ENCODE peak calls at places on chromosomes 5 and 9, in six cellular contexts. One of them, this sample, is unnamed.

GRCh38 chr5:67842806-67843205 is 372.8 kb upstream of the PIK3R1 start:
- DNase-seq in left ventricle myocardium inferior: no peak
- DNase-seq in gastrocnemius medialis: no peak
- DNase-seq in IMR-90: no peak
- DNase-seq in right lobe of liver: no peak
- DNase-seq in A673: no peak
- DNase-seq in this sample: no peak

GRCh38 chr5:136001531-136001930 is 27.3 kb upstream of the TGFBI start:
- DNase-seq in left ventricle myocardium inferior: no peak
- DNase-seq in gastrocnemius medialis: no peak
- DNase-seq in IMR-90: peak
- DNase-seq in right lobe of liver: no peak
- DNase-seq in A673: no peak
- DNase-seq in this sample: no peak

GRCh38 chr9:103601287-103601686 is 492.8 kb upstream of the SMC2 start:
- DNase-seq in left ventricle myocardium inferior: no peak
- DNase-seq in gastrocnemius medialis: no peak
- DNase-seq in IMR-90: no peak
- DNase-seq in right lobe of liver: no peak
- DNase-seq in A673: no peak
- DNase-seq in this sample: no peak

GRCh38 chr5:20974423-20974822 is 986.4 kb upstream of the CDH18 start:
- DNase-seq in left ventricle myocardium inferior: no peak
- DNase-seq in gastrocnemius medialis: no peak
- DNase-seq in IMR-90: no peak
- DNase-seq in right lobe of liver: no peak
- DNase-seq in A673: peak
- DNase-seq in this sample: no peak

GRCh38 chr9:35042891-35043545 is 29.4 kb downstream of the VCP start:
- DNase-seq in left ventricle myocardium inferior: no peak
- DNase-seq in gastrocnemius medialis: no peak
- DNase-seq in IMR-90: no peak
- DNase-seq in right lobe of liver: no peak
- DNase-seq in A673: no peak
- DNase-seq in this sample: no peak

GRCh38 chr5:108727154-108727638 is 20.5 kb upstream of the FER start:
- DNase-seq in left ventricle myocardium inferior: no peak
- DNase-seq in gastrocnemius medialis: peak
- DNase-seq in IMR-90: peak
- DNase-seq in right lobe of liver: no peak
- DNase-seq in A673: no peak
- DNase-seq in this sample: no peak

GRCh38 chr5:146832985-146833732 is 45.4 kb downstream of the PPP2R2B start:
- DNase-seq in left ventricle myocardium inferior: no peak
- DNase-seq in gastrocnemius medialis: no peak
- DNase-seq in IMR-90: no peak
- DNase-seq in right lobe of liver: no peak
- DNase-seq in A673: no peak
- DNase-seq in this sample: no peak

GRCh38 chr5:66122379-66123034 is 21.6 kb upstream of the SREK1 start:
- DNase-seq in left ventricle myocardium inferior: no peak
- DNase-seq in gastrocnemius medialis: no peak
- DNase-seq in IMR-90: peak
- DNase-seq in right lobe of liver: no peak
- DNase-seq in A673: no peak
- DNase-seq in this sample: no peak

GRCh38 chr5:28766565-28767158 is 1728.3 kb upstream of the CDH9 start:
- DNase-seq in left ventricle myocardium inferior: no peak
- DNase-seq in gastrocnemius medialis: no peak
- DNase-seq in IMR-90: peak
- DNase-seq in right lobe of liver: no peak
- DNase-seq in A673: peak
- DNase-seq in this sample: no peak

GRCh38 chr5:125134216-125135081 is 388.0 kb upstream of the ZNF608 start:
- DNase-seq in left ventricle myocardium inferior: no peak
- DNase-seq in gastrocnemius medialis: no peak
- DNase-seq in IMR-90: peak
- DNase-seq in right lobe of liver: no peak
- DNase-seq in A673: peak
- DNase-seq in this sample: no peak

GRCh38 chr5:81165493-81166119 is 67.5 kb upstream of the CKMT2 start:
- DNase-seq in left ventricle myocardium inferior: peak
- DNase-seq in gastrocnemius medialis: no peak
- DNase-seq in IMR-90: peak
- DNase-seq in right lobe of liver: peak
- DNase-seq in A673: peak
- DNase-seq in this sample: peak

GRCh38 chr5:55234171-55234700 is 828 bp upstream of the CCNO start:
- DNase-seq in left ventricle myocardium inferior: peak
- DNase-seq in gastrocnemius medialis: no peak
- DNase-seq in IMR-90: peak
- DNase-seq in right lobe of liver: peak
- DNase-seq in A673: peak
- DNase-seq in this sample: no peak

GRCh38 chr9:8429768-8430167 is 630.2 kb upstream of the DMAC1 start:
- DNase-seq in left ventricle myocardium inferior: no peak
- DNase-seq in gastrocnemius medialis: no peak
- DNase-seq in IMR-90: no peak
- DNase-seq in right lobe of liver: no peak
- DNase-seq in A673: no peak
- DNase-seq in this sample: no peak

GRCh38 chr9:96009690-96010477 is 134.4 kb downstream of the ERCC6L2 start:
- DNase-seq in left ventricle myocardium inferior: no peak
- DNase-seq in gastrocnemius medialis: no peak
- DNase-seq in IMR-90: no peak
- DNase-seq in right lobe of liver: peak
- DNase-seq in A673: no peak
- DNase-seq in this sample: no peak

DNA sequence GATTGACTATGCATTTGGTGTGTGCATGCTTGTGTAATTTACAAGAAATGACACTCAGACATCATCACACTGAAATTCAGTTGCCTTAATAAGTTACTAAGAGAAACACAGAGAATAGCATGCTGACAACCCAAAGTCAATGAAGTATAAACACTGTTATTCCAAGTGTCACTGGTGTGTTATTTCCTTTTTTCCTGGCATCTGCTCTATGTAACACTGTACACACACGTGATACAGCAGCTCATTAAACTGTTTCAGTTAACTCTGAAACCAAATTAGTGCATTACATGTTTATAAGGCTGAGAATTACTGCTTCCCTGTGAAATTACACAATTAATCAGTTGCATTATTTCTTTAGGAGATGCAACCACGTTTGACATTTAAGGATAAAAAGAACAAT is 252.7 kb downstream of the EFNA5 start:
- DNase-seq in left ventricle myocardium inferior: no peak
- DNase-seq in gastrocnemius medialis: no peak
- DNase-seq in IMR-90: no peak
- DNase-seq in right lobe of liver: no peak
- DNase-seq in A673: no peak
- DNase-seq in this sample: no peak
- H3K27ac ChIP-seq in left ventricle myocardium inferior: no peak
- H3K27ac ChIP-seq in gastrocnemius medialis: no peak
- H3K27ac ChIP-seq in IMR-90: no peak
- H3K27ac ChIP-seq in right lobe of liver: no peak
- H3K27ac ChIP-seq in A673: no peak
- H3K27ac ChIP-seq in this sample: no peak

DNA sequence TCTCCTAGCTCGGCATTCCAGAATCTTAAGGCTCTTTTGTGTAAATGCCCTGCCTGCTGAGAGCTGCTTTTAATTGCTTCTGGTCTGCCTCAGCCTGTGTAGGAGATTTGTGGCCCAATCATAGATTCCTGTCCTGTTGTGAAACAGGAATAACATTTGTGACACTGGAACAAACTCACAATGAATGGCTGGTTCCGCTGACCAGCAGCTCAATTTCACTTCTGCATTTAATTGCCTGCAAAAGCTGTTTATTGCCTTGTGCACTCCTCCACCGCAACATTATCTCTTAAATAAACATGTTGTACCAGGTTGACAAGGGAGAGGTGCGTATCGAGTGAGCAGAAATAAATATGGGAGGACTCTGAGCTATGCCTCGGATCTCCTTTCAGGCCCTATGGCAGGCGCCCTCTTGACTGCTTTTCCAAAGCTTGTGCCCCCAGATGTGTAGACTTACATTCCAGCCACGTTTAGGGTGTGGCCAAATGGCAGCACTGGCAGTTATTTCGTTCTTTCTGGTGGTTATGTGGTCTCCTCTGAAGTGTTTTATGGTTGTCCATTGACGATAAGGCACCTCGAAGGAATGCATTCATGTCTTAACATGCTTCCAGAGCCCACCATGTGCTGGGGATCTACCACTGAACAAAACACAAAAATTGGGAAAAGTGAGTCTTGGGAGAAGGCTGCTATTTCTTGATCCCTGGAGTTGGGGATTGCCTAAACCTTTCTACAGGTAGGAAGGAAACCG is 58.1 kb downstream of the DMRT1 start:
- DNase-seq in left ventricle myocardium inferior: no peak
- DNase-seq in gastrocnemius medialis: no peak
- DNase-seq in IMR-90: no peak
- DNase-seq in right lobe of liver: no peak
- DNase-seq in A673: no peak
- DNase-seq in this sample: no peak
- H3K27ac ChIP-seq in left ventricle myocardium inferior: no peak
- H3K27ac ChIP-seq in gastrocnemius medialis: no peak
- H3K27ac ChIP-seq in IMR-90: no peak
- H3K27ac ChIP-seq in right lobe of liver: no peak
- H3K27ac ChIP-seq in A673: no peak
- H3K27ac ChIP-seq in this sample: no peak

DNA sequence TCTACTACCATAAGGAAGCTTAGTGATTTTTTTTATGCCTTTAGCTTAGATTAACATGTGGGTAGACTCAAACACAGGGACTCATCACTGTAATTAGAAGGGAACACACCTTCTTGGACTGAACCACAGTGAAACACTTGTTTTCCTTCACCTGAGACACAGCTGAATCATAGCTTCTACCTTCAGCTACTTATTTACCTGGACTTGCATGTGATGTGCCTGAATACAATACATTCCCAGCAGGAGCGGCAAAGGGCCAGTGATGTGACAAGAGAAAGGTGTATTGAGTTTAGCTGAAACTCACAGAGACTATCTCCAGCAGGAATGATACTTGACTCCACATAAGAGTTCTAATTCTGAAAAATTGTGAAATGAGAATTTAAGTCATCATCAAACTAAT is 37.8 kb downstream of the GRAMD2B start:
- DNase-seq in left ventricle myocardium inferior: no peak
- DNase-seq in gastrocnemius medialis: no peak
- DNase-seq in IMR-90: no peak
- DNase-seq in right lobe of liver: no peak
- DNase-seq in A673: no peak
- DNase-seq in this sample: no peak
- H3K27ac ChIP-seq in left ventricle myocardium inferior: no peak
- H3K27ac ChIP-seq in gastrocnemius medialis: no peak
- H3K27ac ChIP-seq in IMR-90: no peak
- H3K27ac ChIP-seq in right lobe of liver: peak
- H3K27ac ChIP-seq in A673: no peak
- H3K27ac ChIP-seq in this sample: peak

GRCh38 chr9:134283692-134284265 is 42.5 kb upstream of the RXRA start:
- DNase-seq in left ventricle myocardium inferior: no peak
- DNase-seq in gastrocnemius medialis: no peak
- DNase-seq in IMR-90: no peak
- DNase-seq in right lobe of liver: no peak
- DNase-seq in A673: no peak
- DNase-seq in this sample: no peak

GRCh38 chr9:134282138-134282650 is 44.1 kb upstream of the RXRA start:
- DNase-seq in left ventricle myocardium inferior: no peak
- DNase-seq in gastrocnemius medialis: no peak
- DNase-seq in IMR-90: no peak
- DNase-seq in right lobe of liver: no peak
- DNase-seq in A673: no peak
- DNase-seq in this sample: no peak

GRCh38 chr9:134284741-134285140 is 41.5 kb upstream of the RXRA start:
- DNase-seq in left ventricle myocardium inferior: no peak
- DNase-seq in gastrocnemius medialis: no peak
- DNase-seq in IMR-90: no peak
- DNase-seq in right lobe of liver: no peak
- DNase-seq in A673: no peak
- DNase-seq in this sample: no peak

GRCh38 chr9:134284273-134284672 is 42.0 kb upstream of the RXRA start:
- DNase-seq in left ventricle myocardium inferior: peak
- DNase-seq in gastrocnemius medialis: peak
- DNase-seq in IMR-90: no peak
- DNase-seq in right lobe of liver: peak
- DNase-seq in A673: no peak
- DNase-seq in this sample: no peak

DNA sequence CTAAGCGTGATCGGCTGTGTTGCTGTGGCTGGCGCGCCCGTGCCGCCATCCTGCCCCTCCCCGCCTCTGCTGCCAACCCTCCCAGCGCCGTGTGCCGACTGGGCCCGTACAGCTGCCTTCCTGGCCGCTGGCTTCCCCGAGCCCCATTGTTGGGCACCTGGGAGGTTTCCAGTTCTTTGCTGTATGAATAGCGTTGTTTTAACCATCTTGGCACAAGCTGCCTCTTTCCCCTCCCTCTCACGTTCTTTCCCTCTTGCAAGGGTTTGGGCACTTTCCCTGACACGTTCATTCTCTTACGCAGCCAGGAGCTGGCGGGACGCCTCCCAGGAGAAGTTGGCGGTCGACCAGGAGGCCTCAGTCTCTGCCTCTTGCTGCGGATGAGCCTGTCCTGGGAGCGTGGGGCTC is 43.1 kb upstream of the RXRA start:
- DNase-seq in left ventricle myocardium inferior: peak
- DNase-seq in gastrocnemius medialis: peak
- DNase-seq in IMR-90: peak
- DNase-seq in right lobe of liver: peak
- DNase-seq in A673: peak
- DNase-seq in this sample: peak
- H3K27ac ChIP-seq in left ventricle myocardium inferior: peak
- H3K27ac ChIP-seq in gastrocnemius medialis: peak
- H3K27ac ChIP-seq in IMR-90: no peak
- H3K27ac ChIP-seq in right lobe of liver: peak
- H3K27ac ChIP-seq in A673: no peak
- H3K27ac ChIP-seq in this sample: no peak

GRCh38 chr5:121692163-121692562 is 159.5 kb upstream of the FTMT start:
- DNase-seq in left ventricle myocardium inferior: no peak
- DNase-seq in gastrocnemius medialis: no peak
- DNase-seq in IMR-90: no peak
- DNase-seq in right lobe of liver: no peak
- DNase-seq in A673: no peak
- DNase-seq in this sample: no peak
- H3K27ac ChIP-seq in left ventricle myocardium inferior: no peak
- H3K27ac ChIP-seq in gastrocnemius medialis: no peak
- H3K27ac ChIP-seq in IMR-90: no peak
- H3K27ac ChIP-seq in right lobe of liver: no peak
- H3K27ac ChIP-seq in A673: no peak
- H3K27ac ChIP-seq in this sample: no peak